ENCODE peak calls at places on chromosomes 12 and 14, in six cellular contexts. One of them, this sample, is unnamed.

GRCh38 chr12:10395390-10395998 is 5.7 kb upstream of the KLRK1 start:
- DNase-seq in uterus: no peak
- DNase-seq in T-helper 2 cell: no peak
- DNase-seq in NCI-H345: no peak
- DNase-seq in GM06990: peak; percentile 74
- DNase-seq in AG20443: peak; percentile 80
- DNase-seq in this sample: no peak

GRCh38 chr12:54004063-54004840 is 4.3 kb downstream of the HOXC9 start:
- DNase-seq in GM06990: no peak
- DNase-seq in uterus: no peak
- DNase-seq in T-helper 2 cell: no peak
- DNase-seq in AG20443: no peak
- DNase-seq in NCI-H345: no peak
- DNase-seq in this sample: no peak

GRCh38 chr14:29643415-29644206 is 284.0 kb downstream of the PRKD1 start:
- DNase-seq in GM06990: no peak
- DNase-seq in T-helper 2 cell: no peak
- DNase-seq in AG20443: no peak
- DNase-seq in uterus: no peak
- DNase-seq in NCI-H345: no peak
- DNase-seq in this sample: no peak

GRCh38 chr12:96250119-96250685 is 56.0 kb downstream of the ELK3 start:
- DNase-seq in AG20443: no peak
- DNase-seq in NCI-H345: no peak
- DNase-seq in uterus: no peak
- DNase-seq in T-helper 2 cell: no peak
- DNase-seq in GM06990: no peak
- DNase-seq in this sample: no peak

GRCh38 chr12:76259660-76260389 is 88.4 kb downstream of the BBS10 start:
- DNase-seq in GM06990: no peak
- DNase-seq in AG20443: peak; percentile 80
- DNase-seq in uterus: no peak
- DNase-seq in NCI-H345: no peak
- DNase-seq in T-helper 2 cell: no peak
- DNase-seq in this sample: no peak

GRCh38 chr12:121668750-121669524 is 517 bp downstream of the MORN3 start:
- DNase-seq in GM06990: no peak
- DNase-seq in AG20443: peak; percentile 47
- DNase-seq in T-helper 2 cell: no peak
- DNase-seq in NCI-H345: no peak
- DNase-seq in uterus: no peak
- DNase-seq in this sample: no peak

GRCh38 chr12:53757095-53757770 is 5.5 kb upstream of the CISTR start:
- DNase-seq in NCI-H345: peak; percentile 52
- DNase-seq in GM06990: peak; percentile 69
- DNase-seq in T-helper 2 cell: peak; percentile 56
- DNase-seq in AG20443: peak; percentile 88
- DNase-seq in uterus: peak; percentile 53
- DNase-seq in this sample: peak; percentile 28

GRCh38 chr12:72228424-72228823 is 43.7 kb upstream of the TRHDE start:
- DNase-seq in uterus: no peak
- DNase-seq in NCI-H345: no peak
- DNase-seq in T-helper 2 cell: no peak
- DNase-seq in AG20443: no peak
- DNase-seq in GM06990: no peak
- DNase-seq in this sample: no peak

GRCh38 chr14:35398095-35398584 is 6.4 kb downstream of the NFKBIA start:
- DNase-seq in AG20443: no peak
- DNase-seq in NCI-H345: no peak
- DNase-seq in uterus: peak; percentile 29
- DNase-seq in T-helper 2 cell: no peak
- DNase-seq in GM06990: no peak
- DNase-seq in this sample: no peak

GRCh38 chr12:106651552-106651951 is 68.7 kb downstream of the RFX4 start:
- DNase-seq in T-helper 2 cell: no peak
- DNase-seq in AG20443: no peak
- DNase-seq in NCI-H345: no peak
- DNase-seq in uterus: no peak
- DNase-seq in GM06990: no peak
- DNase-seq in this sample: no peak

GRCh38 chr14:90194706-90195105 is 61.6 kb upstream of the PSMC1 start:
- DNase-seq in AG20443: no peak
- DNase-seq in T-helper 2 cell: no peak
- DNase-seq in GM06990: no peak
- DNase-seq in uterus: no peak
- DNase-seq in NCI-H345: no peak
- DNase-seq in this sample: no peak

GRCh38 chr12:53551889-53552291 is 44.6 kb upstream of the NPFF start:
- DNase-seq in T-helper 2 cell: no peak
- DNase-seq in GM06990: no peak
- DNase-seq in NCI-H345: no peak
- DNase-seq in AG20443: no peak
- DNase-seq in uterus: no peak
- DNase-seq in this sample: no peak

GRCh38 chr12:71070416-71071155 is 87.2 kb downstream of the TSPAN8 start:
- DNase-seq in T-helper 2 cell: no peak
- DNase-seq in GM06990: no peak
- DNase-seq in AG20443: no peak
- DNase-seq in NCI-H345: no peak
- DNase-seq in uterus: no peak
- DNase-seq in this sample: no peak

GRCh38 chr12:106078358-106079025 is 60.3 kb downstream of the NUAK1 start:
- DNase-seq in T-helper 2 cell: no peak
- DNase-seq in AG20443: peak; percentile 87
- DNase-seq in GM06990: no peak
- DNase-seq in NCI-H345: no peak
- DNase-seq in uterus: peak; percentile 64
- DNase-seq in this sample: no peak

GRCh38 chr12:89439946-89440345 is 84.7 kb downstream of the GALNT4 start:
- DNase-seq in NCI-H345: no peak
- DNase-seq in AG20443: peak; percentile 55
- DNase-seq in T-helper 2 cell: no peak
- DNase-seq in uterus: no peak
- DNase-seq in GM06990: no peak
- DNase-seq in this sample: no peak

GRCh38 chr14:103623883-103624482 is 5.0 kb upstream of the KLC1 start:
- DNase-seq in GM06990: peak; percentile 62
- DNase-seq in uterus: peak; percentile 36
- DNase-seq in T-helper 2 cell: no peak
- DNase-seq in AG20443: no peak
- DNase-seq in NCI-H345: no peak
- DNase-seq in this sample: no peak

GRCh38 chr12:22377731-22378496 is 43.4 kb upstream of the ST8SIA1 start:
- DNase-seq in T-helper 2 cell: no peak
- DNase-seq in GM06990: no peak
- DNase-seq in NCI-H345: no peak
- DNase-seq in uterus: no peak
- DNase-seq in AG20443: no peak
- DNase-seq in this sample: no peak

GRCh38 chr14:57851354-57851753 is 14.5 kb downstream of the SLC35F4 start:
- DNase-seq in uterus: no peak
- DNase-seq in GM06990: no peak
- DNase-seq in T-helper 2 cell: no peak
- DNase-seq in AG20443: no peak
- DNase-seq in NCI-H345: no peak
- DNase-seq in this sample: no peak

GRCh38 chr12:56017181-56017580 is 3.7 kb upstream of the IKZF4 start:
- DNase-seq in uterus: no peak
- DNase-seq in NCI-H345: no peak
- DNase-seq in AG20443: no peak
- DNase-seq in T-helper 2 cell: no peak
- DNase-seq in GM06990: no peak
- DNase-seq in this sample: no peak

GRCh38 chr14:41062826-41063225 is 543.9 kb upstream of the LRFN5 start:
- DNase-seq in uterus: no peak
- DNase-seq in NCI-H345: no peak
- DNase-seq in T-helper 2 cell: no peak
- DNase-seq in GM06990: no peak
- DNase-seq in AG20443: no peak
- DNase-seq in this sample: no peak

GRCh38 chr12:130707571-130707891 is 8.6 kb downstream of the RIMBP2 start:
- DNase-seq in GM06990: no peak
- DNase-seq in NCI-H345: no peak
- DNase-seq in uterus: no peak
- DNase-seq in T-helper 2 cell: no peak
- DNase-seq in AG20443: no peak
- DNase-seq in this sample: no peak

GRCh38 chr12:2353691-2354090 is 300.9 kb downstream of the CACNA1C start:
- DNase-seq in GM06990: no peak
- DNase-seq in T-helper 2 cell: no peak
- DNase-seq in AG20443: no peak
- DNase-seq in NCI-H345: no peak
- DNase-seq in uterus: no peak
- DNase-seq in this sample: no peak

GRCh38 chr14:104799657-104800599 is 973 bp upstream of the ZBTB42 start:
- DNase-seq in GM06990: peak; percentile 82
- DNase-seq in NCI-H345: peak; percentile 71
- DNase-seq in T-helper 2 cell: peak; percentile 71
- DNase-seq in uterus: peak; percentile 90
- DNase-seq in AG20443: peak; percentile 95
- DNase-seq in this sample: peak; percentile 82

GRCh38 chr14:105540811-105541210 is 14.4 kb downstream of the TMEM121 start:
- DNase-seq in NCI-H345: no peak
- DNase-seq in T-helper 2 cell: no peak
- DNase-seq in GM06990: no peak
- DNase-seq in uterus: no peak
- DNase-seq in AG20443: no peak
- DNase-seq in this sample: no peak

GRCh38 chr14:63563370-63564026 is 20.3 kb upstream of the PPP2R5E start:
- DNase-seq in T-helper 2 cell: no peak
- DNase-seq in NCI-H345: no peak
- DNase-seq in AG20443: no peak
- DNase-seq in uterus: no peak
- DNase-seq in GM06990: no peak
- DNase-seq in this sample: no peak

GRCh38 chr14:95063391-95063790 is 93.9 kb downstream of the DICER1 start:
- DNase-seq in NCI-H345: no peak
- DNase-seq in AG20443: no peak
- DNase-seq in T-helper 2 cell: no peak
- DNase-seq in GM06990: no peak
- DNase-seq in uterus: no peak
- DNase-seq in this sample: no peak

GRCh38 chr14:101839236-101839635 is 77.7 kb downstream of the PPP2R5C start:
- DNase-seq in GM06990: peak; percentile 77
- DNase-seq in uterus: no peak
- DNase-seq in NCI-H345: no peak
- DNase-seq in T-helper 2 cell: no peak
- DNase-seq in AG20443: no peak
- DNase-seq in this sample: no peak

GRCh38 chr14:51442513-51443175 is 202.6 kb downstream of the TMX1 start:
- DNase-seq in AG20443: peak; percentile 82
- DNase-seq in GM06990: no peak
- DNase-seq in T-helper 2 cell: no peak
- DNase-seq in uterus: peak; percentile 59
- DNase-seq in NCI-H345: no peak
- DNase-seq in this sample: no peak

GRCh38 chr12:107760207-107760816 is 625 bp downstream of the PRDM4 start:
- DNase-seq in AG20443: peak; percentile 37
- DNase-seq in GM06990: peak; percentile 52
- DNase-seq in T-helper 2 cell: no peak
- DNase-seq in uterus: peak; percentile 19
- DNase-seq in NCI-H345: peak; percentile 31
- DNase-seq in this sample: no peak